ENCODE peak calls at places on chromosomes 12 and 14, in six cellular contexts. W, V, M, H, X and Y are unnamed samples.

GRCh38 chr12:47984331-47984801 is 19.9 kb downstream of the COL2A1 start:
- DNase-seq in X (no peak), H (no peak), V (no peak), W (no peak), M (peak; percentile 58), Y (no peak)

GRCh38 chr12:98227162-98227561 is 288.2 kb upstream of the TMPO start:
- DNase-seq in V (no peak), H (peak; percentile 24), M (no peak), X (no peak), W (no peak), Y (no peak)

GRCh38 chr14:36747411-36748184 is 85.9 kb downstream of the PAX9 start:
- DNase-seq in V (no peak), M (no peak), W (no peak), X (no peak), H (no peak), Y (no peak)

GRCh38 chr12:55060470-55060869 is 40.7 kb downstream of the NEUROD4 start:
- DNase-seq in M (no peak), H (no peak), V (no peak), W (no peak), X (no peak), Y (no peak)

GRCh38 chr12:126811401-126811800 is 1455.6 kb upstream of the TMEM132C start:
- DNase-seq in H (no peak), V (no peak), X (no peak), M (no peak), W (no peak), Y (no peak)

GRCh38 chr12:29241821-29242591 is 92.9 kb downstream of the FAR2 start:
- DNase-seq in H (no peak), W (no peak), V (no peak), M (no peak), X (peak; percentile 72), Y (no peak)

GRCh38 chr12:102478416-102479098 is 1.8 kb downstream of the IGF1 start:
- DNase-seq in W (no peak), M (no peak), V (no peak), X (no peak), H (no peak), Y (peak; percentile 26)

GRCh38 chr12:130800312-130800711 is 38.7 kb downstream of the STX2 start:
- DNase-seq in H (no peak), V (no peak), X (no peak), M (no peak), W (no peak), Y (no peak)

GRCh38 chr14:79229383-79229875 is 981.9 kb downstream of the DIO2 start:
- DNase-seq in X (no peak), M (no peak), V (no peak), W (no peak), H (no peak), Y (no peak)

GRCh38 chr12:101859664-101860607 is 17.4 kb upstream of the DRAM1 start:
- DNase-seq in X (no peak), V (no peak), M (no peak), W (no peak), H (no peak), Y (no peak)

GRCh38 chr12:60522684-60523083 is 926.9 kb downstream of the SLC16A7 start:
- DNase-seq in X (no peak), H (no peak), M (no peak), V (no peak), W (peak; percentile 17), Y (no peak)

GRCh38 chr12:67433393-67434175 is 164.4 kb downstream of the CAND1 start:
- DNase-seq in M (no peak), X (peak; percentile 69), W (no peak), H (no peak), V (no peak), Y (no peak)

GRCh38 chr14:54632452-54632851 is 65.5 kb downstream of the SAMD4A start:
- DNase-seq in W (no peak), X (no peak), V (no peak), M (no peak), H (no peak), Y (no peak)